ENCODE peak calls at places on chromosomes 2 and 18, in ten cellular contexts. E is sigmoid colon, N is prostate gland, S is stomach, Y is breast epithelium, R is GM23338, U is Panc1, L is upper lobe of left lung, M is transverse colon, Q is SK-N-SH. Z is an unnamed sample. For H3K4me1, the result is how much of the 10 kb centered on the place peaks cover.

GRCh38 chr2:160427629-160428424 is 65.8 kb downstream of the RBMS1 start:
- DNase-seq in U (no peak), Q (no peak), Y (no peak), R (no peak), N (no peak), S (no peak), L (peak), E (no peak), M (peak), Z (peak)

GRCh38 chr18:6434987-6435709 is 20.4 kb upstream of the L3MBTL4 start:
- DNase-seq in M (no peak), L (no peak), S (no peak), E (no peak), N (no peak), R (no peak), Y (no peak), U (no peak), Q (peak), Z (no peak)

GRCh38 chr2:16105664-16106281 is 165.4 kb downstream of the MYCN start:
- DNase-seq in Y (no peak), M (no peak), U (no peak), S (peak), Q (no peak), N (peak), R (peak), L (no peak), E (no peak), Z (no peak)

GRCh38 chr2:145599761-145600160 is 1079.8 kb upstream of the ZEB2 start:
- DNase-seq in E (no peak), S (no peak), L (no peak), Y (no peak), Q (no peak), U (no peak), N (no peak), M (no peak), R (no peak), Z (no peak)

GRCh38 chr2:109712126-109712455 is 82.0 kb upstream of the RGPD5 start:
- DNase-seq in S (no peak), Y (peak), Q (no peak), L (no peak), N (no peak), E (peak), U (no peak), R (no peak), M (no peak), Z (no peak)

GRCh38 chr2:37323176-37323575 is 1.5 kb downstream of the PRKD3 start:
- DNase-seq in N (no peak), U (no peak), S (no peak), E (no peak), Q (no peak), R (no peak), M (no peak), Y (no peak), L (no peak), Z (no peak)

GRCh38 chr18:26089247-26090129 is 925 bp downstream of the SS18 start:
- DNase-seq in R (peak), E (no peak), N (peak), U (no peak), Y (no peak), Q (peak), L (no peak), M (no peak), S (no peak), Z (no peak)

GRCh38 chr2:198219292-198219691 is 414.9 kb downstream of the PLCL1 start:
- DNase-seq in R (no peak), E (no peak), S (no peak), Y (no peak), M (no peak), N (no peak), L (no peak), Q (no peak), U (no peak), Z (no peak)

GRCh38 chr2:67412424-67412823 is 15.3 kb downstream of the ETAA1 start:
- DNase-seq in Q (no peak), E (no peak), U (no peak), M (no peak), S (no peak), N (no peak), R (no peak), Y (no peak), L (no peak), Z (no peak)

GRCh38 chr2:60530660-60531276 is 22.7 kb downstream of the BCL11A start:
- DNase-seq in N (peak), L (peak), E (peak), Y (no peak), Q (peak), M (peak), R (peak), U (no peak), S (peak), Z (no peak)

GRCh38 chr2:216807861-216808272 is 52.0 kb downstream of the TNP1 start:
- DNase-seq in R (no peak), N (no peak), Y (no peak), M (no peak), S (peak), U (no peak), Q (no peak), L (peak), E (no peak), Z (no peak)

GRCh38 chr2:39568561-39569006 is 97.1 kb upstream of the TMEM178A start:
- DNase-seq in U (no peak), S (no peak), R (no peak), L (no peak), E (no peak), N (no peak), M (no peak), Q (no peak), Y (no peak), Z (no peak)

GRCh38 chr2:9115219-9115618 is 91.4 kb upstream of the ASAP2 start:
- DNase-seq in Y (no peak), E (no peak), U (no peak), R (no peak), N (no peak), Q (no peak), M (no peak), L (no peak), S (no peak), Z (peak)

GRCh38 chr2:216791303-216791702 is 68.6 kb downstream of the TNP1 start:
- DNase-seq in N (no peak), L (no peak), E (no peak), U (no peak), Q (no peak), R (no peak), S (no peak), M (no peak), Y (no peak), Z (no peak)

GRCh38 chr2:27428978-27429541 is 629 bp downstream of the NRBP1 start:
- DNase-seq in M (peak), U (no peak), Q (peak), N (peak), E (peak), Y (peak), R (peak), S (peak), L (peak), Z (peak)

GRCh38 chr2:27422958-27423357 is 5.5 kb upstream of the NRBP1 start:
- DNase-seq in Y (no peak), N (no peak), R (no peak), U (no peak), S (no peak), E (no peak), Q (no peak), M (no peak), L (no peak), Z (no peak)

GRCh38 chr2:27427863-27428212 is 593 bp upstream of the NRBP1 start:
- DNase-seq in R (no peak), S (no peak), N (no peak), E (no peak), U (no peak), Y (no peak), L (no peak), M (no peak), Q (no peak), Z (no peak)

GRCh38 chr2:27431395-27431794 is 3.0 kb downstream of the NRBP1 start:
- DNase-seq in L (no peak), S (no peak), N (no peak), Y (no peak), U (peak), E (no peak), M (no peak), R (no peak), Q (no peak), Z (no peak)

DNA sequence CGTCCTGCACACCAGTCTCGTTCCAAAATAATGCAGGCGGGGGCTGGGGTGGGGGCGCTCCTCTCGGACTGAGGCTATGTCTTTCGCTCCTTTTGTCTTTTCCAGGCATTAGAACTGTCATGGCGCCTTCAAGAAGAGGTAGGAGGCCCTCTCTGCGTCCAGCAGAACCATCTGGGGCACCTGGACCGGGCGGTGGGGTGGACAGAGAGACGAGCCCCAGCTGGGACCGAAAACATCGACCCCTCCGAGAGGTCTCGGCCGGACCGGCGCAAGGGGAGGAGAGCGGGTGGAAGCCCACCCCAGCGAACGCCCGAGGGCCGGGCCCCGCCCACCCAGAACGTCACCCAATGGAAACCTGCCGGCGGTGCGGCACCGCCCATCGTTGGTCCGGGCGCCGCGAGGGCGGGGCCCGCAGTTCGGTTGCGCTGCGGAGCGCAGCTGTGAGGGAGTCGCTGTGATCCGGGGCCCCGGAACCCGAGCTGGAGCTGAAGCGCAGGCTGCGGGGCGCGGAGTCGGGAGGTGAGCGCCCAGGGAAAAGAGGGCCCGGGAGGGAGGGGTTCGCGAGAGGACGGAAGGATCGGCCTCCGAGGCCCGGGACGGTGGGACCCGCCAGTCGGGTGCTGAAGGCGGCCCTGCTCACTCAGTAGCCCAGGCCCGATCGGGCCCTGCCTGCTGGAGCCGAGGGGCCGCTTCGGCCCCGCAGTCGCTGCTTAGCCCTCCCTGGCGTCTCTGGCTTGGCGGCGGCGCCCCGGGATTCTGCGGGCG is at the start of gene NRBP1:
- DNase-seq in M (peak), N (peak), Y (peak), R (peak), E (peak), U (peak), L (peak), S (peak), Q (peak), Z (peak)
- TF ChIP-seq POLR2AphosphoS5 in M (peak), N (peak), Y (peak), R (peak), E (peak), U (peak), L (peak), S (peak), Q (peak), Z (peak)

GRCh38 chr2:20616341-20616871 is 34.5 kb downstream of the HS1BP3 start:
- DNase-seq in Y (peak), E (peak), U (no peak), Q (no peak), N (no peak), R (no peak), S (peak), M (no peak), L (peak), Z (peak)
- H3K4me1 ChIP-seq in Y (under half), E (half or more), U (under half), Q (under half), N (under half), R (under half), S (half or more), M (half or more), L (half or more), Z (half or more)

DNA sequence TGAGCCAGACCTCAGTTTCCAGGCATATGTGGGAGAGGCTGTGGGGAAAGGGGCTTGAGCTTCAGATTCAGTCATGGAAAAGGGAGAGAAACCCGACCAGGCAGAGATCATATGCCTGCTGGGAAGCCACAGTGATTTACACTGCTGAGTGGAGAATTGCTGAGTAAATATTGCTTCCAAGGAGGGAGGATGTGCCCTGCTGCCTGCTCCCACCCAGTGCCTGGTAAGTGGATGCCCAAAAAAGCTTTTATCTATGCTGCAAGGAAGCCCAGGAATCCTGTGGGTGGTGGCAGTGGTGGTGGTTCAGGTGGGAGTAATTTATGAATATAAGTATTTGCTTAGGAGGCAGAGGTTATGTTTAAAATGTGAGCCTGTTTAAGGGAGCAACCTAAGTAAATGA is 39.5 kb downstream of the INO80C start:
- DNase-seq in U (no peak), M (no peak), S (no peak), R (no peak), Y (no peak), N (no peak), Q (no peak), E (no peak), L (no peak), Z (no peak)
- TF ChIP-seq POLR2AphosphoS5 in U (no peak), M (no peak), S (no peak), R (no peak), Y (no peak), N (no peak), Q (no peak), E (no peak), L (no peak), Z (no peak)

GRCh38 chr2:65636024-65636423 is 203.6 kb upstream of the SPRED2 start:
- DNase-seq in R (no peak), M (no peak), N (no peak), U (no peak), Q (no peak), Y (no peak), L (no peak), S (no peak), E (no peak), Z (no peak)
- H3K4me1 ChIP-seq in R (under half), M (under half), N (under half), U (under half), Q (under half), Y (under half), L (under half), S (under half), E (under half), Z (under half)

DNA sequence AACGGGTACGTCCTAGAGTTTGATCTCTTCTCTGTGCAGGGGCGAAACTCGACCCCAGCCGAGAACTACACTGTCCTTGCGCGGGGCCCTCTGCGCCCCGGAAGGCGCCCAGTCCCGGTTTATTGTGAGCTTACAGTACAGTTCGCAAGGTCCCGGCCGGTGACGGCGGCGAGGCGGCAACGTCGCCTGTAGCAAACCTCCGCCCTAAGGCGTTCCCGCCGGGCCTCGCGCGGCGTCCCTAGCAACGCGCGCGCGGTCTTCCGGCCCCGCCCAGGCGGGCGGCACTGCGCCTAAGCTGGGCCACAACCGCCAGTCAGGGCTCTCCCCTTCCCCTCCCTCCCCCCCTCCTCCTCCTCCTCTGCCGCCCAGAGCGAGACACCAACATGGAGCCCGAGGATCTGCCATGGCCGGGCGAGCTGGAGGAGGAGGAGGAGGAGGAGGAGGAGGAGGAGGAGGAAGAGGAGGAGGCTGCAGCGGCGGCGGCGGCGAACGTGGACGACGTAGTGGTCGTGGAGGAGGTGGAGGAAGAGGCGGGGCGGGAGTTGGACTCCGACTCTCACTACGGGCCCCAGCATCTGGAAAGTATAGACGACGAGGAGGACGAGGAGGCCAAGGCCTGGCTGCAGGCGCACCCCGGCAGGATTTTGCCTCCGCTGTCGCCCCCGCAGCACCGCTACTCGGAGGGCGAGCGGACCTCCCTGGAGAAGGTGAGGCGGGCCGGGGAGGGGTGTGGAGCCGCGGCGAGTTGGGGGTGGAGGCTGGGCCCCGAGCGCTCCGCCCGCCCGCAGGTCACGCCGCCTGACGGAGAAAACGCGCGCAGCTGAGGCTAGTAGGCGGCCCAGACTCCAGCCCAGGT is at the start of gene ALMS1:
- DNase-seq in E (peak), Q (peak), U (peak), L (peak), Y (peak), S (peak), M (peak), R (peak), N (peak), Z (peak)
- TF ChIP-seq POLR2AphosphoS5 in E (no peak), Q (peak), U (no peak), L (peak), Y (peak), S (peak), M (peak), R (peak), N (peak), Z (peak)

GRCh38 chr2:105797298-105797819 is 52.6 kb downstream of the NCK2 start:
- DNase-seq in E (no peak), U (no peak), L (peak), M (no peak), Y (no peak), S (no peak), R (no peak), N (no peak), Q (no peak), Z (no peak)

GRCh38 chr2:105796791-105797190 is 52.1 kb downstream of the NCK2 start:
- DNase-seq in Y (no peak), R (no peak), M (no peak), E (no peak), N (no peak), Q (no peak), L (no peak), S (no peak), U (no peak), Z (no peak)

GRCh38 chr2:105794926-105795574 is 50.3 kb downstream of the NCK2 start:
- DNase-seq in U (no peak), N (no peak), Q (no peak), R (no peak), E (no peak), M (no peak), L (no peak), Y (no peak), S (no peak), Z (no peak)

GRCh38 chr2:105796131-105796638 is 51.5 kb downstream of the NCK2 start:
- DNase-seq in U (no peak), E (no peak), Y (no peak), S (no peak), N (no peak), L (no peak), M (no peak), Q (peak), R (no peak), Z (no peak)

GRCh38 chr2:105795575-105795934 is 50.8 kb downstream of the NCK2 start:
- DNase-seq in Y (no peak), Q (no peak), E (no peak), R (no peak), S (no peak), N (no peak), U (no peak), L (no peak), M (no peak), Z (no peak)
- H3K4me1 ChIP-seq in Y (under half), Q (under half), E (under half), R (under half), S (under half), N (under half), U (under half), L (under half), M (half or more), Z (half or more)

DNA sequence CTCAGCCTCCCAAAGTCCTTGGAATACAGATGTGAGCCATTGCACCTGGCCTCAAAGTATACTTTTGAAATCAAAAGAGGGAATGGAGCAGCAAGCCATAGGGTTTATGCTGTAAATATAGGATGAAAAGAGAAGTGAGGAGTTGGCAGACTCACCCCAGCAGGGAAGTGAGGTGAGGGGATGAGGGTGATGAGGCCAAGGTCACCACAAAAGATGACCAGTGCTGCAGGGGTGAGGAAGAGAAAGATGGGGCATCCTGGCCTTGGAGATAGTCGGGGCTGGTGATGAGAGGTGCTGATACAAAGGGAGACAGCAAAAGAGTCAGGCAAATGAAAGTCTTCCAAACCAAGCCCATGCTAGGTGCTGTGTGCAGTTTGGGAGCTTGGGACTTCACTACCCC is 30.9 kb downstream of the TGIF1 start:
- DNase-seq in Q (no peak), S (no peak), R (no peak), Y (no peak), N (no peak), E (no peak), L (no peak), M (no peak), U (no peak), Z (no peak)
- TF ChIP-seq POLR2AphosphoS5 in Q (no peak), S (no peak), R (no peak), Y (no peak), N (no peak), E (no peak), L (no peak), M (no peak), U (no peak), Z (no peak)